ENCODE peak calls at places on chromosomes 13 and 19, in ten cellular contexts. E is CD8-positive, alpha-beta T cell; K is sigmoid colon; Q is effector memory CD4-positive, alpha-beta T cell; Z is heart left ventricle; T is psoas muscle; U is neural progenitor cell; V is neuronal stem cell; N is fibroblast of lung; S is tibial artery. A is an unnamed sample.
A peak's percentile ranks its signal among the peaks of the same experiment; 100 is the strongest.

GRCh38 chr19:3054972-3055740 is 7.1 kb downstream of the TLE5 start:
- DNase-seq in E (no peak), K (no peak), Q (no peak), Z (no peak), T (no peak), U (no peak), V (no peak), N (peak; percentile 56), S (no peak), A (no peak)

GRCh38 chr13:48961379-48961778 is 14.3 kb upstream of the FNDC3A start:
- DNase-seq in E (no peak), K (no peak), Q (no peak), Z (no peak), T (no peak), U (no peak), V (no peak), N (no peak), S (no peak), A (no peak)

GRCh38 chr13:40765602-40766001 is 5.4 kb downstream of the MRPS31 start:
- DNase-seq in E (no peak), K (no peak), Q (no peak), Z (no peak), T (no peak), U (no peak), V (no peak), N (no peak), S (no peak), A (no peak)

GRCh38 chr19:6212403-6213265 is 67.1 kb downstream of the MLLT1 start:
- DNase-seq in E (no peak), K (peak; percentile 56), Q (no peak), Z (peak; percentile 25), T (peak; percentile 43), U (no peak), V (no peak), N (no peak), S (no peak), A (peak; percentile 66)

GRCh38 chr19:52963229-52963760 is 614 bp upstream of the ZNF816 start:
- DNase-seq in E (no peak), K (peak; percentile 69), Q (no peak), Z (no peak), T (no peak), U (peak; percentile 61), V (no peak), N (no peak), S (no peak), A (no peak)

GRCh38 chr13:59501004-59501403 is 662.7 kb downstream of the DIAPH3 start:
- DNase-seq in E (no peak), K (no peak), Q (no peak), Z (no peak), T (no peak), U (no peak), V (no peak), N (no peak), S (no peak), A (no peak)

GRCh38 chr19:11091343-11092153 is 2.3 kb downstream of the LDLR start:
- DNase-seq in E (peak; percentile 60), K (peak; percentile 89), Q (peak; percentile 72), Z (peak; percentile 53), T (peak; percentile 59), U (no peak), V (no peak), N (peak; percentile 99), S (peak; percentile 71), A (no peak)

GRCh38 chr13:76759877-76760276 is 126.3 kb downstream of the KCTD12 start:
- DNase-seq in E (no peak), K (no peak), Q (no peak), Z (no peak), T (no peak), U (no peak), V (no peak), N (peak; percentile 71), S (no peak), A (no peak)

GRCh38 chr13:41905600-41906254 is 55.2 kb downstream of the VWA8 start:
- DNase-seq in E (no peak), K (no peak), Q (no peak), Z (no peak), T (no peak), U (peak; percentile 35), V (no peak), N (peak; percentile 36), S (no peak), A (no peak)

GRCh38 chr13:100305398-100305797 is 216.5 kb downstream of the PCCA start:
- DNase-seq in E (no peak), K (no peak), Q (no peak), Z (no peak), T (no peak), U (no peak), V (no peak), N (no peak), S (no peak), A (no peak)

GRCh38 chr13:114039471-114040141 is 65.7 kb upstream of the C13orf46 start:
- DNase-seq in E (no peak), K (no peak), Q (no peak), Z (no peak), T (no peak), U (no peak), V (no peak), N (no peak), S (no peak), A (no peak)

GRCh38 chr13:28628250-28628649 is 30.7 kb upstream of the POMP start:
- DNase-seq in E (no peak), K (no peak), Q (no peak), Z (no peak), T (no peak), U (no peak), V (no peak), N (no peak), S (no peak), A (no peak)

GRCh38 chr19:28497137-28497536 is 715.8 kb downstream of the UQCRFS1 start:
- DNase-seq in E (no peak), K (peak; percentile 29), Q (no peak), Z (no peak), T (no peak), U (no peak), V (no peak), N (peak; percentile 89), S (no peak), A (no peak)

GRCh38 chr13:20294497-20294896 is 62.4 kb upstream of the GJB6 start:
- DNase-seq in E (no peak), K (no peak), Q (no peak), Z (no peak), T (no peak), U (peak; percentile 33), V (no peak), N (no peak), S (no peak), A (no peak)

GRCh38 chr13:49821216-49821820 is 28.8 kb upstream of the KPNA3 start:
- DNase-seq in E (no peak), K (no peak), Q (no peak), Z (no peak), T (no peak), U (no peak), V (no peak), N (no peak), S (no peak), A (no peak)

GRCh38 chr13:85492283-85492682 is 306.9 kb downstream of the SLITRK6 start:
- DNase-seq in E (no peak), K (no peak), Q (no peak), Z (no peak), T (no peak), U (no peak), V (no peak), N (no peak), S (no peak), A (no peak)

GRCh38 chr13:85500716-85501256 is 298.4 kb downstream of the SLITRK6 start:
- DNase-seq in E (no peak), K (no peak), Q (no peak), Z (no peak), T (no peak), U (no peak), V (no peak), N (no peak), S (no peak), A (no peak)

GRCh38 chr13:85498774-85499173 is 300.4 kb downstream of the SLITRK6 start:
- DNase-seq in E (no peak), K (no peak), Q (no peak), Z (no peak), T (no peak), U (no peak), V (no peak), N (peak; percentile 14), S (no peak), A (no peak)

GRCh38 chr13:85501616-85502015 is 297.6 kb downstream of the SLITRK6 start:
- DNase-seq in E (no peak), K (no peak), Q (no peak), Z (no peak), T (no peak), U (no peak), V (no peak), N (no peak), S (no peak), A (no peak)

DNA sequence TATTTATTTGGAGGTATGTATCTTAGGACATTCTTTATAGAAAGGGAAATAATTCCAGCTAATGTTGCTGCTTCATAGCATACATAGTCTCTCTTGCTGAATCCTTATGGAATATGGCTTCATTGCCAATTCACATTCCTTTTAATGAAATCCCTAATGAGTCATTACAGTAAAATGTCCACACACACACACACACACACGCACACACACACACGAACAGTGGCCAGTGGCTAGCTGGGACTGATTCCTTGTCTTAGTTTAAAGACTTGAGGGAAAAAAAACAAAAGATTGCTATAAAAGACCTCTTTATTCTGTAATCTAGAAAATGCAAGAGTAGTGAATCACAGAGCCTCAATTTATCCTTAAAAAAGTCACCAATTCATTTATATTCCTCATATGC is 301.6 kb downstream of the SLITRK6 start:
- DNase-seq in E (no peak), K (no peak), Q (no peak), Z (no peak), T (no peak), U (no peak), V (no peak), N (peak; percentile 99), S (no peak), A (no peak)
- H3K27ac ChIP-seq in E (no peak overlapping the region), K (no peak overlapping the region), Q (no peak overlapping the region), Z (no peak overlapping the region), T (no peak overlapping the region), U (no peak overlapping the region), V (no peak overlapping the region), N (peak overlapping the region; percentile 31), S (no peak overlapping the region), A (no peak overlapping the region)

GRCh38 chr19:961866-962620 is 22.1 kb upstream of the WDR18 start:
- DNase-seq in E (no peak), K (no peak), Q (no peak), Z (no peak), T (no peak), U (no peak), V (no peak), N (peak; percentile 36), S (no peak), A (no peak)
- H3K36me3 ChIP-seq in E (no peaks in the 10 kb centered on the region), K (peaks cover 28% of the 10 kb centered on the region), Q (no peaks in the 10 kb centered on the region), Z (peaks cover 4% of the 10 kb centered on the region), T (peaks cover 15% of the 10 kb centered on the region), U (peaks cover 9% of the 10 kb centered on the region), V (peaks cover 81% of the 10 kb centered on the region), N (peaks cover 20% of the 10 kb centered on the region), S (peaks cover 28% of the 10 kb centered on the region), A (peaks cover 8% of the 10 kb centered on the region)

GRCh38 chr13:75715598-75716523 is 79.7 kb downstream of the LMO7 start:
- DNase-seq in E (no peak), K (no peak), Q (no peak), Z (no peak), T (no peak), U (no peak), V (no peak), N (no peak), S (no peak), A (no peak)
- H3K27ac ChIP-seq in E (no peak overlapping the region), K (no peak overlapping the region), Q (no peak overlapping the region), Z (no peak overlapping the region), T (peak overlapping the region; percentile 71), U (no peak overlapping the region), V (no peak overlapping the region), N (peak overlapping the region; percentile 75), S (no peak overlapping the region), A (no peak overlapping the region)

GRCh38 chr19:49915271-49915670 is 13.7 kb upstream of the ATF5 start:
- DNase-seq in E (no peak), K (no peak), Q (no peak), Z (no peak), T (no peak), U (no peak), V (no peak), N (no peak), S (no peak), A (no peak)
- H3K36me3 ChIP-seq in E (peaks cover 18% of the 10 kb centered on the region), K (peaks cover 36% of the 10 kb centered on the region), Q (peaks cover 40% of the 10 kb centered on the region), Z (no peaks in the 10 kb centered on the region), T (peaks cover 58% of the 10 kb centered on the region), U (no peaks in the 10 kb centered on the region), V (peaks cover 88% of the 10 kb centered on the region), N (peaks cover 10% of the 10 kb centered on the region), S (peaks cover 16% of the 10 kb centered on the region), A (peaks cover 8% of the 10 kb centered on the region)